ENCODE peak calls at places on chromosomes 1 and 21, in seven cellular contexts. E, C, Z, M, H, S and F are unnamed samples.

GRCh38 chr1:110565565-110565964 is 40.6 kb downstream of the KCNA2 start:
- DNase-seq in C (no peak), S (no peak), Z (no peak), E (no peak), M (no peak), H (no peak), F (no peak)

GRCh38 chr1:155174334-155175280 is 958 bp downstream of the TRIM46 start:
- DNase-seq in H (no peak), M (no peak), Z (peak), E (no peak), C (peak), S (no peak), F (peak)

GRCh38 chr1:36285450-36286101 is 20.6 kb upstream of the SH3D21 start:
- DNase-seq in E (peak), S (peak), C (peak), M (peak), H (peak), Z (peak), F (peak)

GRCh38 chr1:29836626-29837305 is 600.4 kb downstream of the PTPRU start:
- DNase-seq in E (no peak), Z (no peak), M (no peak), H (no peak), S (no peak), C (peak), F (no peak)

GRCh38 chr1:51578383-51579109 is 38.3 kb upstream of the OSBPL9 start:
- DNase-seq in M (peak), H (no peak), E (no peak), Z (no peak), C (no peak), S (no peak), F (peak)

GRCh38 chr21:38438476-38438893 is 59.8 kb downstream of the ERG start:
- DNase-seq in E (no peak), M (no peak), Z (no peak), C (no peak), S (no peak), H (no peak), F (no peak)

GRCh38 chr1:53548031-53548491 is 88.9 kb downstream of the DMRTB1 start:
- DNase-seq in Z (peak), C (no peak), M (no peak), H (no peak), S (no peak), E (no peak), F (no peak)

GRCh38 chr1:175824079-175824478 is 80.7 kb upstream of the TNR start:
- DNase-seq in H (no peak), E (no peak), C (peak), S (no peak), Z (no peak), M (peak), F (no peak)

GRCh38 chr1:1779691-1780597 is 1.7 kb upstream of the NADK start:
- DNase-seq in Z (no peak), M (peak), S (no peak), H (peak), E (no peak), C (peak), F (peak)

GRCh38 chr1:206469411-206469932 is 804 bp upstream of the IKBKE start:
- DNase-seq in E (no peak), M (no peak), C (no peak), H (no peak), Z (no peak), S (no peak), F (no peak)

GRCh38 chr1:59638172-59638800 is 176.5 kb upstream of the HOOK1 start:
- DNase-seq in E (no peak), S (peak), Z (peak), M (peak), C (no peak), H (no peak), F (no peak)

GRCh38 chr1:229104654-229105053 is 166.3 kb upstream of the RAB4A start:
- DNase-seq in E (no peak), S (no peak), Z (no peak), M (no peak), C (no peak), H (no peak), F (no peak)

GRCh38 chr1:36149973-36150295 is 648 bp upstream of the TRAPPC3 start:
- DNase-seq in C (no peak), H (no peak), Z (no peak), M (peak), S (no peak), E (no peak), F (no peak)

GRCh38 chr1:51636765-51637522 is 20.1 kb downstream of the OSBPL9 start:
- DNase-seq in C (no peak), M (peak), E (peak), S (no peak), Z (no peak), H (no peak), F (no peak)

GRCh38 chr1:202593845-202594244 is 116.4 kb downstream of the SYT2 start:
- DNase-seq in Z (no peak), S (no peak), E (peak), C (no peak), H (no peak), M (no peak), F (no peak)

GRCh38 chr21:32597205-32597604 is 11.9 kb upstream of the TCP10L start:
- DNase-seq in E (peak), Z (no peak), C (no peak), H (no peak), M (no peak), S (peak), F (no peak)

GRCh38 chr1:163436133-163436532 is 114.4 kb downstream of the NUF2 start:
- DNase-seq in H (no peak), M (no peak), S (no peak), Z (peak), C (no peak), E (no peak), F (no peak)

GRCh38 chr1:26148887-26149286 is 10.0 kb upstream of the FAM110D start:
- DNase-seq in H (no peak), C (no peak), Z (no peak), S (no peak), M (peak), E (no peak), F (no peak)

GRCh38 chr1:54342306-54342705 is 63.9 kb downstream of the SSBP3 start:
- DNase-seq in E (no peak), C (no peak), M (no peak), S (no peak), H (no peak), Z (no peak), F (no peak)

GRCh38 chr1:87644033-87644432 is 315.4 kb downstream of the LMO4 start:
- DNase-seq in S (no peak), M (no peak), H (no peak), C (no peak), E (no peak), Z (no peak), F (no peak)

GRCh38 chr1:67537647-67538018 is 107.4 kb upstream of the SERBP1 start:
- DNase-seq in C (no peak), M (no peak), H (no peak), Z (no peak), S (no peak), E (no peak), F (no peak)

GRCh38 chr1:209689484-209689883 is 14.3 kb downstream of the G0S2 start:
- DNase-seq in C (no peak), H (no peak), Z (no peak), E (no peak), S (no peak), M (peak), F (peak)

GRCh38 chr1:91502882-91503184 is 2.2 kb downstream of the CDC7 start:
- DNase-seq in M (peak), Z (no peak), E (no peak), S (peak), C (no peak), H (no peak), F (no peak)
- TF ChIP-seq JUND in M (no peak), Z (no peak), E (no peak), S (no peak), C (no peak), H (no peak), F (no peak)

DNA sequence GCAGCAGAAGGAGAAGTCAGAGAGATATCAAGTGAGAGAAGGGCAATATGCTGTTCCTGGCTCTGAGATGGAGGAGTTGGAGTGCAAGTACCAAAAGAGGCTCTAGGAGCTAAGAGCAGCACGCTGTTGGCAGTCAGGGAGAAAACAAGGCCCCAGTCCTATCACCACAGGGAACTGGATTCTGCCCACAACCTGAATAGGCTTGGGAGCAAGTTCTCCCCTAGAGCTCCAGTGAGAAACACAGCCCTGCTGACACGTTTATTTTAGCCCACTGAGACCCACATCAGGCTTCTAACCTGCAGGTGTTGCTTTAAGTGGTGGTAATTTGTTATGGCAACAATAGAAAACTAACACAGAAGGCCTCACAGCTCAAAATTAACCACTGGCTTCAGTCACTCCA is 31.8 kb upstream of the ZNF644 start:
- DNase-seq in E (no peak), S (no peak), M (no peak), C (no peak), H (no peak), Z (no peak), F (no peak)
- TF ChIP-seq JUND in E (no peak), S (no peak), M (no peak), C (no peak), H (no peak), Z (no peak), F (no peak)

GRCh38 chr1:3746389-3746783 is 5.9 kb upstream of the CCDC27 start:
- DNase-seq in H (no peak), S (no peak), E (no peak), Z (no peak), C (peak), M (peak), F (no peak)
- TF ChIP-seq JUND in H (no peak), S (no peak), E (no peak), Z (no peak), C (no peak), M (no peak), F (no peak)

GRCh38 chr21:24759348-24760118 is 847.7 kb downstream of the MRPL39 start:
- DNase-seq in S (no peak), M (no peak), E (no peak), C (no peak), Z (no peak), H (no peak), F (no peak)
- TF ChIP-seq JUND in S (no peak), M (no peak), E (no peak), C (no peak), Z (no peak), H (no peak), F (no peak)

DNA sequence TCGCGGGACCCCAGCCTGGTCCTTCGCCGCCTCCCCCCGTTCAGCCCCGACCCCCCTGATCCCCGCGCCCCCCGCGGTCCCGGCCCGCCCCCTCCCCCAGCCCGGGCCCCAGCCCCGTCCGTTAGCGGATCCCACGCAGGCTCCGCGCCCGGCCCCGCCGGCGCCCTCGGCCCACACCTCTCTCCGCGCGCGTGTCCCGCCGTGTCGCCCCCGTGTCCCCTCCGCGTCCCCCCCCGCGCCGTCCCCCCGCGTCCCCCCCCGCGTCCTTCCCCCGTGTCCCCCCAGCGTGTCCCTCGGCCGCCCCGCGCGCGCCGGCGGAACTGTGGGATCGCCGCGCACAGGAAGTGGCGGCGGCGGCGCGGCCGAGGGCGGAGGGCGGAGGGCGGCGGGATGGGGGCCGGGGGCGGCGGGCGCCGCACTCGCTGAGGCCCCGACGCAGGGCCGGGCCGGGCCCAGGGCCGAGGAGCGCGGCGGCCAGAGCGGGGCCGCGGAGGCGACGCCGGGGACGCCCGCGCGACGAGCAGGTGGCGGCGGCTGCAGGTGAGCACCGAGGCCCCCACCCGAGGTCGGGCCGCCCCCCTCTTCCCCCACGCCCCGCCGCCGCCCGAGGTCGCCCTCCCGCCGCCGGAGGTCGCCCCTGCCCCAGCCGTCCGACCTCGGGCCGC is at the start of gene AGPAT3:
- DNase-seq in H (no peak), S (no peak), E (no peak), M (peak), C (no peak), Z (peak), F (peak)
- TF ChIP-seq JUND in H (no peak), S (no peak), E (no peak), M (no peak), C (no peak), Z (no peak), F (no peak)

GRCh38 chr1:85550784-85551516 is 29.6 kb upstream of the CCN1 start:
- DNase-seq in Z (no peak), H (no peak), E (no peak), C (no peak), M (no peak), S (no peak), F (peak)
- TF ChIP-seq JUND in Z (peak), H (no peak), E (no peak), C (no peak), M (no peak), S (no peak), F (no peak)

DNA sequence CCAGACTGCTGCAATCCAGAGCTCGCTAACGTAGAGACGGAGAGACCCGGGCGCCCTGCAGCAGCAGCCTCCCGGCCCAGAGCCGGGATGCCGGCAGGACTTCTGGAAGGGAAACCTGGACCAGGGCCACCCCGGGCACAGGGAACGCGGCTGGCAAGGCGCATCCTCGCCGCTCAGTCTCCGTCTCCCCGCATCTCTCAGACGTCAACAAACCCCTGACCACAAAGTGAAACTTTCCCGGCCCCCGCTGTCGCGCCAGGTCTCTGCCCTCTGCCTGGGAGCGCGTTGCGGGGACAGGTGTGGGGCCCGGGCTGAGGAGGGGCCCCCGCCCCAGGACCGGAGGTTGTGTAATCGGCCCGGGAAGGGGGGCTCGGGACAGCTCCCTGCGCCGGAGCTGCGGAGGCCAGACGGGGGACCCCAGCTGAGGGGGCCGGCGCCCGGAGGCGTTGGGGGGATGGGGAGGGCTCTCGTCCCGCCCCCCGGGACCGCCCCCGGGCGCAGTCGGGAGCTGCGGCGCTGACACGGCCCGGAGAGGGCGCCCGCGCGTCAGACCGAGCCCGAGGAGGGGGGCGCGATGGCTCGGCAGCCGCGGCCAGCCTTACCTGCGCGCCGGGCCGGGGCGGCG is 116.6 kb upstream of the HIVEP3 start:
- DNase-seq in M (peak), E (peak), S (no peak), H (no peak), C (peak), Z (peak), F (peak)
- TF ChIP-seq JUND in M (no peak), E (no peak), S (no peak), H (no peak), C (no peak), Z (no peak), F (no peak)

GRCh38 chr1:211699059-211699458 is 23.6 kb upstream of the NEK2 start:
- DNase-seq in S (no peak), H (no peak), M (no peak), Z (no peak), C (peak), E (no peak), F (no peak)

GRCh38 chr1:211698161-211699026 is 23.0 kb upstream of the NEK2 start:
- DNase-seq in C (peak), M (peak), Z (peak), E (peak), S (peak), H (peak), F (peak)

GRCh38 chr1:211697356-211697755 is 21.9 kb upstream of the NEK2 start:
- DNase-seq in E (no peak), H (peak), M (no peak), C (no peak), S (no peak), Z (no peak), F (no peak)

GRCh38 chr1:211695135-211695816 is 19.9 kb upstream of the NEK2 start:
- DNase-seq in S (no peak), C (no peak), E (no peak), M (peak), Z (no peak), H (peak), F (no peak)
- TF ChIP-seq JUND in S (no peak), C (no peak), E (no peak), M (peak), Z (no peak), H (no peak), F (no peak)